ENCODE peak calls at places on chromosomes 2 and 18, in nine cellular contexts. M, H, D, F, C, G, Q, V and W are unnamed samples.

GRCh38 chr2:28356095-28356911 is 36.4 kb upstream of the FOSL2 start:
- DNase-seq in M (no peak), D (peak), G (peak), V (peak), H (no peak), Q (peak), C (peak), F (peak), W (peak)

GRCh38 chr2:120275617-120276400 is 23.2 kb downstream of the RALB start:
- DNase-seq in H (no peak), M (no peak), G (no peak), F (no peak), D (no peak), Q (no peak), C (no peak), V (peak), W (no peak)

GRCh38 chr18:76588591-76589303 is 93.7 kb upstream of the ZNF516 start:
- DNase-seq in D (no peak), F (no peak), C (peak), H (no peak), G (no peak), M (no peak), V (no peak), Q (no peak), W (no peak)

GRCh38 chr18:23664674-23665073 is 2.0 kb upstream of the ANKRD29 start:
- DNase-seq in V (no peak), C (no peak), G (no peak), Q (no peak), M (no peak), F (no peak), D (no peak), H (no peak), W (no peak)

GRCh38 chr2:112700004-112700667 is 20.7 kb upstream of the NT5DC4 start:
- DNase-seq in M (no peak), G (no peak), Q (no peak), C (no peak), V (no peak), H (no peak), F (no peak), D (no peak), W (no peak)

GRCh38 chr2:217077841-217078407 is 218.1 kb upstream of the TNP1 start:
- DNase-seq in G (no peak), D (no peak), F (no peak), H (no peak), C (no peak), Q (no peak), M (no peak), V (no peak), W (no peak)

GRCh38 chr2:58449286-58450010 is 208.3 kb upstream of the FANCL start:
- DNase-seq in G (no peak), D (no peak), C (no peak), V (no peak), H (no peak), F (no peak), Q (no peak), M (no peak), W (no peak)

GRCh38 chr2:227817940-227818568 is 4.4 kb downstream of the CCL20 start:
- DNase-seq in H (no peak), F (no peak), M (no peak), G (peak), V (peak), D (no peak), C (peak), Q (peak), W (peak)

GRCh38 chr18:67467188-67467587 is 49.3 kb downstream of the DSEL start:
- DNase-seq in V (no peak), C (peak), F (no peak), H (no peak), G (no peak), Q (no peak), D (no peak), M (no peak), W (no peak)

GRCh38 chr2:88239781-88240180 is 69.6 kb downstream of the THNSL2 start:
- DNase-seq in G (no peak), H (no peak), D (no peak), V (no peak), M (no peak), C (no peak), Q (no peak), F (no peak), W (no peak)

GRCh38 chr18:76765649-76766048 is 56.7 kb upstream of the ZNF236 start:
- DNase-seq in G (no peak), V (no peak), M (no peak), F (no peak), H (no peak), C (no peak), D (no peak), Q (no peak), W (no peak)

GRCh38 chr18:12645751-12646203 is 12.1 kb downstream of the SPIRE1 start:
- DNase-seq in Q (peak), M (no peak), V (peak), H (no peak), C (no peak), F (no peak), D (peak), G (peak), W (peak)

GRCh38 chr2:191968151-191968550 is 121.3 kb upstream of the CAVIN2 start:
- DNase-seq in D (no peak), H (no peak), M (no peak), Q (no peak), G (no peak), V (no peak), F (no peak), C (no peak), W (no peak)

GRCh38 chr2:201774546-201774945 is 6.2 kb downstream of the ALS2 start:
- DNase-seq in D (no peak), F (no peak), H (no peak), M (no peak), V (no peak), Q (no peak), C (no peak), G (no peak), W (no peak)

GRCh38 chr2:224381913-224382647 is 19.8 kb downstream of the FAM124B start:
- DNase-seq in C (no peak), V (no peak), D (no peak), H (no peak), G (no peak), Q (no peak), F (no peak), M (no peak), W (no peak)

GRCh38 chr2:224379210-224379609 is 22.7 kb downstream of the FAM124B start:
- DNase-seq in V (no peak), F (no peak), M (no peak), C (no peak), Q (no peak), D (no peak), G (no peak), H (no peak), W (no peak)

GRCh38 chr2:224382973-224383555 is 18.8 kb downstream of the FAM124B start:
- DNase-seq in D (no peak), G (no peak), C (no peak), H (no peak), F (no peak), V (no peak), M (no peak), Q (no peak), W (no peak)

GRCh38 chr2:224379986-224380385 is 21.9 kb downstream of the FAM124B start:
- DNase-seq in Q (peak), H (no peak), D (no peak), C (no peak), V (no peak), M (no peak), G (no peak), F (no peak), W (no peak)

GRCh38 chr2:224378087-224379085 is 23.5 kb downstream of the FAM124B start:
- DNase-seq in D (no peak), G (no peak), H (no peak), F (no peak), C (no peak), M (no peak), V (no peak), Q (no peak), W (no peak)
- TF ChIP-seq CTCF in D (no peak), G (no peak), H (no peak), F (no peak), C (peak), M (peak), V (peak), Q (no peak), W (no peak)

DNA sequence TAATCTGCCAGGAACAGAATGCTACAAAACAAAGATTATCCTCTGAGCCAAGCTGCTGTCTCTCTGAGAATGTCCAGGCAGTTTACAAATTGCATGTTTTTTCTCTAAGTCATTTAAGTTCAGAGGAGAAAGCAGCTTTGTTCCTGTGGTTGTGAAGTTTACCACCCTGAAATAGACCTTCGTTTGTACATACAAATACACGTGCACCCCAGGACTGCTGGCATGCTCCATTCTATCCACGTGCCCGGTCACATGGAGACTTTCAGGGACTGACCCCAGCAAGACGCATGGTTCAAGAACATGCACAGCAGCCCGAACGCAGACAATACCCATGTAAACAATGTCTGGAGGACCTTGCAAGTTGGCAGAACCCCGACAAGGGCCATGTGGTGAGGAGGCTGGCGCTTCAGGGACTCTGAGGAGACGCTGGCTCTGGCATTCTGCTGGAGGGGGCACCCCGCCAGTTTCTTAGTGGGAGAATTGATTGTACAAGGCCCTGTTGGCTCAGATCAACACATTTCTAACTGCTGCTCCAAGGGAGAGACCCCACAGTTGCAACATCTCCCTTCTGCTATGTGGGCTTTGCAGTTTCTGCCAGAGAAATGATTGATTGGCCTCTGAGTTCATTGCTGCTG is 33.3 kb downstream of the FAM178B start:
- DNase-seq in V (no peak), C (no peak), H (no peak), G (no peak), D (no peak), M (no peak), F (no peak), Q (peak), W (peak)
- TF ChIP-seq CTCF in V (no peak), C (no peak), H (no peak), G (no peak), D (no peak), M (no peak), F (no peak), Q (no peak), W (no peak)

GRCh38 chr2:48469731-48470130 is 60.2 kb upstream of the STON1 start:
- DNase-seq in H (no peak), D (no peak), V (no peak), M (no peak), Q (no peak), F (no peak), C (no peak), G (no peak), W (no peak)

GRCh38 chr2:48467637-48468036 is 62.3 kb upstream of the STON1 start:
- DNase-seq in D (no peak), C (no peak), F (no peak), V (no peak), H (no peak), M (no peak), G (no peak), Q (no peak), W (no peak)

GRCh38 chr2:48474599-48475298 is 55.2 kb upstream of the STON1 start:
- DNase-seq in H (no peak), Q (no peak), D (no peak), C (no peak), V (no peak), G (no peak), M (no peak), F (no peak), W (peak)

GRCh38 chr2:48471048-48471474 is 58.9 kb upstream of the STON1 start:
- DNase-seq in G (no peak), H (peak), M (peak), V (peak), Q (no peak), C (peak), D (no peak), F (peak), W (peak)
- TF ChIP-seq CTCF in G (peak), H (peak), M (peak), V (peak), Q (no peak), C (peak), D (peak), F (peak), W (peak)

DNA sequence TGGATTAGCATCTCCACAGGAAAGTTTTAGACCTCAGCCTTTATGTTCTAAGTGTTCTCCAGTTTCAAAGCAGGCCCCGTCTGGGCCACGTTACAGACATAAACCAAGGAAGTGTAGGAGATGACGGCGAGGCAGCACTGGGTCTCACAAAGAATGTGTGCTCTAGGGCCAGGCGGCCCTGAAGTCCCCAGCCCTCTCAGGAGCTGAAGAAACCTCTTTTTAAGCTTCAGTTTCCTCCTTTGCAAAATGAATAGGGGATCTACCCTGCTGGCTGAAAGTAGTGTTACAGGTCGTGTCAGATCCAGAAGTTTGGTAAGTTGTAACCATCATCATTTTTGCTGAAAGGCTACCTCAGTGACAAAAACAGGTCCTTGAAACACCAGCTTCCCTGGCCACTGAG is 81.7 kb downstream of the SPRED2 start:
- DNase-seq in G (no peak), F (peak), Q (no peak), M (no peak), V (no peak), D (no peak), H (no peak), C (peak), W (no peak)
- TF ChIP-seq CTCF in G (peak), F (peak), Q (no peak), M (peak), V (peak), D (no peak), H (peak), C (peak), W (peak)

DNA sequence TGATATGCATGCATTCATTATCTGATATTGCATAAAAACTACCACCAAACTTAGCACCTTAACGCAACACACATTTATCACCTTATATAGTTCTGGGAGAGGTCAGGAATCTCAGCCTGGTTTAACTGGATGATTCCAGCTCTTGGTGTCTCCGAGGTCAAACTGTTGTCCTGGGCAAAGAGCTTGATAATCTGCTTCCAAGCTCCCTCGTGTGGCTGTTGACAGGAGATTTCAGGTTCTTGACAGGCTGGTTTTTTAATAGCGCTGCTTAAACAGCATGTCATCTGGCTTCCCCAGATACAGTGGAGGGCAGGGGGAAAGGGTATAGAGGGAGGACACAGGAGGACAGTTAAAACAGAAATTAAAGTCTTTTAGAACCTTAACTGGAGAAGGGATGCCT is 785.0 kb downstream of the CNTNAP5 start:
- DNase-seq in Q (no peak), G (no peak), V (no peak), H (peak), C (peak), D (no peak), M (peak), F (peak), W (peak)
- TF ChIP-seq CTCF in Q (no peak), G (no peak), V (no peak), H (peak), C (peak), D (no peak), M (peak), F (peak), W (peak)

GRCh38 chr2:105857076-105857740 is 112.5 kb downstream of the NCK2 start:
- DNase-seq in C (no peak), D (peak), V (no peak), H (no peak), Q (no peak), M (no peak), F (no peak), G (no peak), W (no peak)

GRCh38 chr2:105860567-105860966 is 115.9 kb downstream of the NCK2 start:
- DNase-seq in Q (no peak), G (no peak), H (no peak), D (no peak), F (no peak), V (no peak), C (no peak), M (no peak), W (no peak)

GRCh38 chr2:105859694-105859951 is 114.9 kb downstream of the NCK2 start:
- DNase-seq in M (no peak), V (no peak), D (no peak), G (no peak), H (no peak), F (no peak), C (no peak), Q (no peak), W (no peak)

GRCh38 chr2:105861198-105861597 is 116.5 kb downstream of the NCK2 start:
- DNase-seq in C (no peak), F (no peak), V (no peak), G (no peak), H (no peak), M (no peak), D (no peak), Q (no peak), W (no peak)

DNA sequence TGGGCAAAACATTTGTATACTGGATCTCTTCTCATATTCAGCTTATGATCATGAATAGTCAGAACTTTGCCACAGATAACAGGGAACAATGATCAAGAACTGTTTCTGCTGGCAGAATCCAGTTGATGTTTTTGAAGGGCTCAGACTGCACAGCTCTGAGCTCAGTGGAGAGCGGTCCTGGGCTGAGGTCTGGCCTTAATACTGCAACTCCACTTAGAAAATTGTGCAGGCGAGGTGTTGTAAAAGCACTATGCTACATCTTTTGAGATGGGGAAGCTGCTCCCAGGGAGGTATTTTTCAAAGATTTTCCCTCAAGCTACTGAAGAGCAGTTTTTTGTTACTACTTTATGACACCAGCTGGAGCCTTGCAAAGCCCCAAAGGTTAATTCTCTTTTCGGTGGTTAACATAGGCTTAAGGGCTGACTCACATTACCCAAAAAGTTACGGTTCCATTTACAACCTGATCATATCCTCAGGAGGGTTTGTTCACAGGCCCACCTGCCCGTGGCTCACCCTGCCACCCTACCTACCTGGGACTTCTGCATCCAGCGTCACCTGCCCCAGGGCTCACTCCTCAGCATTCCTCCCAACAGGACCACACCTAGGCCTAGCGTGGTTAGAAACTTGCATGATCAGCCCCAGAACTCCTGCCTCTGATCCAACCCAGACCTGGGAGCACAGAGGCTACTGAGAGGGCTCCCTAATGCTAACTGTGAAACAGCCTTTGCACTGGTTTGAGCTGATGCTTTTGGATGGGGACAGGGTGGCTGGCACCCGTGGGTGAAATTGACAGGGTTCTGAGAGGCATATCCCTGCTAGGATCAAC is 114.4 kb downstream of the NCK2 start:
- DNase-seq in F (no peak), M (no peak), Q (no peak), C (no peak), V (no peak), H (no peak), G (no peak), D (no peak), W (no peak)
- TF ChIP-seq CTCF in F (no peak), M (no peak), Q (no peak), C (no peak), V (no peak), H (no peak), G (no peak), D (no peak), W (no peak)

GRCh38 chr2:181683518-181684453 is 3.5 kb upstream of the NEUROD1 start:
- DNase-seq in H (no peak), V (peak), M (peak), C (peak), D (no peak), F (peak), Q (no peak), G (no peak), W (peak)
- TF ChIP-seq CTCF in H (no peak), V (no peak), M (no peak), C (no peak), D (no peak), F (no peak), Q (no peak), G (no peak), W (no peak)

GRCh38 chr18:41532344-41533086 is 422.5 kb upstream of the PIK3C3 start:
- DNase-seq in H (peak), G (no peak), D (no peak), M (no peak), V (no peak), F (no peak), Q (no peak), C (peak), W (peak)
- TF ChIP-seq CTCF in H (no peak), G (no peak), D (no peak), M (peak), V (peak), F (no peak), Q (no peak), C (peak), W (peak)